ENCODE peak calls at places on chromosomes 3 and 15, in five cellular contexts. One of them, this sample, is unnamed.

GRCh38 chr3:13197795-13198194 is 124.6 kb upstream of the IQSEC1 start:
- DNase-seq in Peyer's patch: peak; percentile 23
- DNase-seq in Right ventricle myocardium inferior: no peak
- DNase-seq in A172: no peak
- DNase-seq in H9: no peak
- DNase-seq in this sample: no peak

GRCh38 chr3:89932882-89933281 is 825.5 kb downstream of the EPHA3 start:
- DNase-seq in A172: no peak
- DNase-seq in H9: no peak
- DNase-seq in Right ventricle myocardium inferior: no peak
- DNase-seq in Peyer's patch: no peak
- DNase-seq in this sample: no peak

GRCh38 chr15:28107111-28107893 is 8.2 kb upstream of the OCA2 start:
- DNase-seq in Right ventricle myocardium inferior: no peak
- DNase-seq in H9: peak; percentile 43
- DNase-seq in A172: no peak
- DNase-seq in Peyer's patch: peak; percentile 39
- DNase-seq in this sample: no peak

GRCh38 chr3:99678023-99678422 is 39.6 kb downstream of the COL8A1 start:
- DNase-seq in H9: no peak
- DNase-seq in A172: no peak
- DNase-seq in Peyer's patch: no peak
- DNase-seq in Right ventricle myocardium inferior: no peak
- DNase-seq in this sample: no peak

GRCh38 chr3:184757010-184757651 is 45.3 kb upstream of the MAGEF1 start:
- DNase-seq in Peyer's patch: no peak
- DNase-seq in H9: peak; percentile 69
- DNase-seq in Right ventricle myocardium inferior: peak; percentile 81
- DNase-seq in A172: no peak
- DNase-seq in this sample: peak; percentile 75

GRCh38 chr15:74302821-74303359 is 64.6 kb downstream of the CYP11A1 start:
- DNase-seq in A172: no peak
- DNase-seq in Peyer's patch: no peak
- DNase-seq in H9: peak; percentile 85
- DNase-seq in Right ventricle myocardium inferior: peak; percentile 59
- DNase-seq in this sample: peak; percentile 12

GRCh38 chr3:170417090-170417489 is 1.6 kb upstream of the CLDN11 start:
- DNase-seq in A172: no peak
- DNase-seq in H9: no peak
- DNase-seq in Right ventricle myocardium inferior: no peak
- DNase-seq in Peyer's patch: no peak
- DNase-seq in this sample: no peak

GRCh38 chr3:133401374-133402135 is 1.7 kb downstream of the BFSP2 start:
- DNase-seq in Peyer's patch: no peak
- DNase-seq in Right ventricle myocardium inferior: no peak
- DNase-seq in H9: no peak
- DNase-seq in A172: peak; percentile 49
- DNase-seq in this sample: no peak

GRCh38 chr3:28476194-28476593 is 127.6 kb upstream of the AZI2 start:
- DNase-seq in A172: peak; percentile 46
- DNase-seq in H9: no peak
- DNase-seq in Peyer's patch: no peak
- DNase-seq in Right ventricle myocardium inferior: no peak
- DNase-seq in this sample: no peak

GRCh38 chr15:64713592-64713991 is 61.8 kb downstream of the RBPMS2 start:
- DNase-seq in H9: no peak
- DNase-seq in Peyer's patch: no peak
- DNase-seq in Right ventricle myocardium inferior: no peak
- DNase-seq in A172: no peak
- DNase-seq in this sample: no peak

GRCh38 chr15:36371509-36371908 is 207.9 kb upstream of the CDIN1 start:
- DNase-seq in Peyer's patch: no peak
- DNase-seq in A172: peak; percentile 68
- DNase-seq in H9: no peak
- DNase-seq in Right ventricle myocardium inferior: no peak
- DNase-seq in this sample: no peak

GRCh38 chr3:119443179-119443578 is 20.2 kb downstream of the TMEM39A start:
- DNase-seq in A172: no peak
- DNase-seq in Right ventricle myocardium inferior: no peak
- DNase-seq in Peyer's patch: no peak
- DNase-seq in H9: no peak
- DNase-seq in this sample: no peak

GRCh38 chr3:40324621-40325020 is 15.1 kb downstream of the EIF1B start:
- DNase-seq in Peyer's patch: no peak
- DNase-seq in H9: no peak
- DNase-seq in Right ventricle myocardium inferior: no peak
- DNase-seq in A172: no peak
- DNase-seq in this sample: no peak

GRCh38 chr15:69456208-69457166 is 3.9 kb downstream of the RPLP1 start:
- DNase-seq in A172: no peak
- DNase-seq in H9: no peak
- DNase-seq in Right ventricle myocardium inferior: no peak
- DNase-seq in Peyer's patch: no peak
- DNase-seq in this sample: no peak

GRCh38 chr15:28093761-28094535 is 5.2 kb downstream of the OCA2 start:
- DNase-seq in A172: no peak
- DNase-seq in H9: peak; percentile 36
- DNase-seq in Right ventricle myocardium inferior: no peak
- DNase-seq in Peyer's patch: no peak
- DNase-seq in this sample: no peak

GRCh38 chr15:28110416-28110975 is 11.4 kb upstream of the OCA2 start:
- DNase-seq in Right ventricle myocardium inferior: no peak
- DNase-seq in A172: no peak
- DNase-seq in Peyer's patch: no peak
- DNase-seq in H9: peak; percentile 21
- DNase-seq in this sample: no peak

GRCh38 chr3:169128579-169128978 is 534.9 kb downstream of the MECOM start:
- DNase-seq in Peyer's patch: no peak
- DNase-seq in H9: no peak
- DNase-seq in A172: no peak
- DNase-seq in Right ventricle myocardium inferior: no peak
- DNase-seq in this sample: no peak

GRCh38 chr15:40591310-40591845 is 2.7 kb upstream of the KNL1 start:
- DNase-seq in H9: peak; percentile 57
- DNase-seq in A172: no peak
- DNase-seq in Peyer's patch: no peak
- DNase-seq in Right ventricle myocardium inferior: no peak
- DNase-seq in this sample: no peak

GRCh38 chr3:141276398-141276797 is 44.8 kb downstream of the PXYLP1 start:
- DNase-seq in Peyer's patch: no peak
- DNase-seq in H9: no peak
- DNase-seq in Right ventricle myocardium inferior: no peak
- DNase-seq in A172: no peak
- DNase-seq in this sample: no peak

GRCh38 chr3:183810643-183811594 is 14.5 kb downstream of the MAP6D1 start:
- DNase-seq in H9: no peak
- DNase-seq in A172: no peak
- DNase-seq in Right ventricle myocardium inferior: no peak
- DNase-seq in Peyer's patch: no peak
- DNase-seq in this sample: no peak

GRCh38 chr3:152997526-152997925 is 162.6 kb downstream of the P2RY1 start:
- DNase-seq in Peyer's patch: no peak
- DNase-seq in Right ventricle myocardium inferior: no peak
- DNase-seq in H9: no peak
- DNase-seq in A172: no peak
- DNase-seq in this sample: no peak

GRCh38 chr3:122233109-122233952 is 49.9 kb downstream of the CASR start:
- DNase-seq in Peyer's patch: no peak
- DNase-seq in Right ventricle myocardium inferior: no peak
- DNase-seq in H9: no peak
- DNase-seq in A172: no peak
- DNase-seq in this sample: no peak

This sample was measured in amygdala.